ENCODE peak calls at places on chromosomes 13 and 19, in ten cellular contexts. K, B, M, Y, T, W, J, H, D and V are unnamed samples. For H3K36me3 and H3K4me1, the result is how much of the 10 kb centered on the place peaks cover.

GRCh38 chr19:45098521-45099464 is 5.8 kb downstream of the PPP1R37 start:
- DNase-seq in Y (no peak), D (no peak), H (peak), K (no peak), T (no peak), M (no peak), J (no peak), W (no peak), B (no peak), V (peak)

GRCh38 chr13:21100211-21100610 is 38.8 kb upstream of the LATS2 start:
- DNase-seq in W (peak), K (no peak), M (no peak), Y (no peak), J (no peak), D (no peak), B (no peak), H (no peak), T (no peak), V (no peak)

GRCh38 chr19:39555883-39556282 is 15.9 kb upstream of the EID2 start:
- DNase-seq in K (no peak), D (no peak), H (no peak), J (no peak), M (no peak), T (no peak), Y (no peak), B (no peak), W (no peak), V (no peak)

GRCh38 chr13:59326717-59327116 is 837.0 kb downstream of the DIAPH3 start:
- DNase-seq in Y (no peak), K (no peak), W (no peak), T (no peak), J (no peak), M (no peak), D (no peak), H (no peak), B (no peak), V (no peak)

GRCh38 chr19:16581971-16582343 is 9.7 kb upstream of the SLC35E1 start:
- DNase-seq in J (no peak), B (no peak), Y (no peak), W (no peak), D (no peak), K (no peak), H (peak), M (no peak), T (no peak), V (no peak)

GRCh38 chr13:104099750-104100149 is 1033.5 kb upstream of the SLC10A2 start:
- DNase-seq in H (no peak), K (no peak), B (no peak), W (no peak), M (no peak), J (no peak), D (no peak), Y (no peak), T (no peak), V (no peak)

GRCh38 chr13:66794340-66795031 is 435.6 kb downstream of the PCDH9 start:
- DNase-seq in H (no peak), Y (no peak), J (no peak), B (no peak), D (no peak), T (no peak), M (no peak), W (no peak), K (no peak), V (no peak)

GRCh38 chr13:27211771-27212364 is 39.5 kb upstream of the RPL21 start:
- DNase-seq in D (no peak), H (peak), M (no peak), K (no peak), B (no peak), T (no peak), J (peak), Y (peak), W (no peak), V (no peak)

GRCh38 chr19:17641181-17641580 is 47.0 kb downstream of the UNC13A start:
- DNase-seq in M (peak), H (no peak), W (no peak), T (no peak), D (no peak), B (no peak), J (no peak), K (no peak), Y (no peak), V (no peak)

GRCh38 chr13:76882431-76882830 is 3.8 kb downstream of the KCTD12 start:
- DNase-seq in J (no peak), W (no peak), K (no peak), T (no peak), B (no peak), Y (no peak), H (no peak), M (no peak), D (no peak), V (no peak)

GRCh38 chr19:17779281-17779930 is 15.5 kb upstream of the B3GNT3 start:
- DNase-seq in J (peak), T (peak), Y (peak), D (peak), K (peak), W (no peak), M (peak), H (peak), B (peak), V (peak)

GRCh38 chr19:54851353-54851752 is 1.1 kb downstream of the KIR3DL2 start:
- DNase-seq in D (no peak), J (no peak), Y (no peak), M (no peak), T (no peak), K (no peak), H (no peak), B (no peak), W (no peak), V (no peak)

GRCh38 chr19:55678121-55678671 is 3.2 kb downstream of the EPN1 start:
- DNase-seq in K (peak), M (peak), T (peak), D (peak), B (peak), H (no peak), J (no peak), W (peak), Y (no peak), V (no peak)

GRCh38 chr19:46985532-46986415 is 33.9 kb upstream of the NPAS1 start:
- DNase-seq in W (no peak), M (no peak), D (peak), J (no peak), T (no peak), H (no peak), K (no peak), B (no peak), Y (no peak), V (no peak)

GRCh38 chr19:2084993-2085720 is 11.0 kb downstream of the MOB3A start:
- DNase-seq in J (no peak), B (peak), H (no peak), W (peak), D (peak), M (peak), Y (no peak), T (peak), K (peak), V (peak)

GRCh38 chr19:13172335-13173128 is 22.3 kb downstream of the IER2 start:
- DNase-seq in Y (no peak), J (peak), M (peak), W (peak), H (peak), D (peak), B (peak), T (peak), K (peak), V (peak)

GRCh38 chr19:54207908-54208783 is 7.5 kb downstream of the RPS9 start:
- DNase-seq in T (peak), K (peak), D (peak), M (peak), J (peak), B (peak), H (peak), W (peak), Y (no peak), V (peak)

GRCh38 chr19:7748756-7749155 is 1.4 kb upstream of the CD209 start:
- DNase-seq in T (no peak), M (no peak), B (no peak), Y (peak), K (no peak), J (peak), W (no peak), D (no peak), H (peak), V (no peak)

GRCh38 chr13:33348366-33348765 is 62.8 kb upstream of the STARD13 start:
- DNase-seq in D (no peak), H (peak), W (no peak), J (no peak), B (no peak), M (no peak), Y (no peak), T (no peak), K (no peak), V (no peak)

GRCh38 chr13:81487151-81487550 is 1146.2 kb upstream of the SPRY2 start:
- DNase-seq in B (no peak), H (no peak), J (no peak), W (no peak), Y (peak), D (no peak), K (no peak), T (no peak), M (no peak), V (no peak)

GRCh38 chr19:53195265-53195879 is 2.2 kb upstream of the ZNF665 start:
- DNase-seq in D (no peak), W (peak), M (no peak), Y (peak), K (peak), H (peak), B (peak), J (peak), T (peak), V (peak)

GRCh38 chr13:24264976-24265375 is 44.4 kb upstream of the C1QTNF9 start:
- DNase-seq in K (no peak), D (no peak), T (no peak), B (no peak), M (peak), Y (no peak), W (no peak), J (no peak), H (no peak), V (no peak)

GRCh38 chr13:104962411-104962810 is 1573.1 kb downstream of the EFNB2 start:
- DNase-seq in W (no peak), K (no peak), D (no peak), M (no peak), B (no peak), H (no peak), T (no peak), J (no peak), Y (no peak), V (no peak)

GRCh38 chr13:25085125-25085742 is 10.7 kb upstream of the PABPC3 start:
- DNase-seq in B (no peak), W (no peak), D (no peak), J (no peak), T (peak), H (peak), K (no peak), M (no peak), Y (peak), V (no peak)

GRCh38 chr13:80086304-80086721 is 254.6 kb downstream of the SPRY2 start:
- DNase-seq in Y (no peak), B (no peak), W (no peak), D (no peak), T (no peak), M (no peak), H (peak), J (peak), K (no peak), V (no peak)

GRCh38 chr13:46278474-46278873 is 66.7 kb downstream of the LRRC63 start:
- DNase-seq in J (no peak), T (no peak), D (no peak), W (no peak), K (no peak), B (no peak), Y (no peak), H (no peak), M (no peak), V (no peak)

GRCh38 chr13:19179916-19180315 is 1.7 kb downstream of the TUBA3C start:
- DNase-seq in J (no peak), T (no peak), H (no peak), K (no peak), W (no peak), M (no peak), B (no peak), D (no peak), Y (no peak), V (no peak)

GRCh38 chr19:55477905-55478304 is 1.5 kb downstream of the ZNF628 start:
- DNase-seq in D (no peak), B (no peak), T (no peak), W (no peak), K (no peak), M (peak), J (no peak), Y (no peak), H (no peak), V (no peak)

GRCh38 chr13:90640976-90641375 is 706.5 kb upstream of the MIR17HG start:
- DNase-seq in T (no peak), Y (no peak), H (no peak), W (no peak), M (no peak), J (no peak), D (no peak), K (no peak), B (no peak), V (no peak)

DNA sequence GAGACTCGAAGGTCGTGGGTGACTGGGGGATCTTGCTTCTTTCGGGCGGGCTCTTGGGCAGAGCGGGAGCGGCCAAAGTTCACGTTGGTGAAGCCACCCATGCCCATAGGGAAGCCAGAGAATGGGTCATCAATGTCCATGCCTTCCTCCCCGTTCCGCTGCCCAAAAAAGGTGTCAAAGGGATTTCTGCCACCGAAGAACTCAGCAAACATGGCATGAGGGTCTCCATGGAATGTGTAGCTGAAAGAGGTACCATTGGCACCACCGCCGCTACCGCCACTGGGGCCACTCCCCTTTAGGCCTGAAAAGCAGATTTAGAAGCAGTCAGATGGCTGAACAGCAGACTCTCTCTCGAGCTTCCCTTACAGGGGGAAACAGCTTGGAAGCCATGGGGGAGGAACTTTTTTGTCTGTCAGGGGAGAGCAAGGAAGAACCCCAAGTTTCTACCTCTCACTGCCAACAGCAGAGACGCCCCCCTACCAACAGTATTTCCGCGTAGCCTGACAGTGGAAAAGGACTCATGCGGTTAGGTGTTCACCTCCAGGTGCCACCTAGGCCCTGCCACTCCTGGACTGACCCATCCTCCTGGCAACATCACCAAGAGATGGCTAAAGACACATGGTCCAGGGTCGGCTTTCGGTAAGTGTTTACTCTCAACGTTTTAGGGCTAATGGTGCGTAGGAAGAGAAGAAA is 1.3 kb downstream of the DNAJB1 start:
- DNase-seq in M (no peak), Y (no peak), D (peak), T (no peak), J (no peak), W (no peak), K (no peak), B (no peak), H (no peak), V (no peak)
- H3K36me3 ChIP-seq in M (under half), Y (under half), D (under half), T (under half), J (under half), W (under half), K (under half), B (under half), H (under half), V (under half)

GRCh38 chr19:48879025-48879572 is 6.9 kb downstream of the PPP1R15A start:
- DNase-seq in H (no peak), K (no peak), B (no peak), M (no peak), W (no peak), T (no peak), D (no peak), J (no peak), Y (no peak), V (no peak)

GRCh38 chr19:48881741-48882657 is 9.8 kb downstream of the PPP1R15A start:
- DNase-seq in J (no peak), Y (no peak), H (no peak), K (no peak), B (no peak), T (no peak), D (no peak), W (no peak), M (no peak), V (no peak)

GRCh38 chr19:48874309-48875135 is 2.3 kb downstream of the PPP1R15A start:
- DNase-seq in J (peak), B (no peak), K (no peak), W (no peak), T (peak), H (peak), Y (no peak), M (peak), D (no peak), V (peak)

GRCh38 chr19:48877900-48878218 is 5.6 kb downstream of the PPP1R15A start:
- DNase-seq in W (no peak), J (no peak), Y (no peak), M (no peak), B (no peak), K (no peak), D (no peak), H (no peak), T (no peak), V (no peak)

GRCh38 chr19:48878219-48879024 is 6.2 kb downstream of the PPP1R15A start:
- DNase-seq in M (no peak), B (no peak), K (peak), Y (no peak), W (peak), T (no peak), H (peak), J (peak), D (no peak), V (peak)
- TF ChIP-seq CTCF in M (no peak), B (no peak), K (no peak), Y (no peak), W (no peak), T (no peak), H (no peak), J (no peak), D (no peak), V (no peak)

GRCh38 chr13:48892311-48892710 is 83.4 kb upstream of the FNDC3A start:
- DNase-seq in Y (peak), H (peak), B (no peak), W (no peak), M (no peak), K (no peak), T (no peak), D (no peak), J (peak), V (no peak)

GRCh38 chr13:48888613-48889012 is 87.1 kb upstream of the FNDC3A start:
- DNase-seq in K (no peak), T (no peak), H (no peak), D (no peak), W (no peak), M (no peak), Y (no peak), J (no peak), B (no peak), V (no peak)

GRCh38 chr13:48890386-48890785 is 85.3 kb upstream of the FNDC3A start:
- DNase-seq in B (no peak), M (no peak), W (no peak), T (no peak), D (no peak), J (no peak), H (no peak), K (no peak), Y (no peak), V (no peak)

GRCh38 chr13:48896312-48896711 is 79.4 kb upstream of the FNDC3A start:
- DNase-seq in D (no peak), T (no peak), Y (no peak), J (no peak), W (no peak), B (no peak), H (peak), M (no peak), K (no peak), V (no peak)

DNA sequence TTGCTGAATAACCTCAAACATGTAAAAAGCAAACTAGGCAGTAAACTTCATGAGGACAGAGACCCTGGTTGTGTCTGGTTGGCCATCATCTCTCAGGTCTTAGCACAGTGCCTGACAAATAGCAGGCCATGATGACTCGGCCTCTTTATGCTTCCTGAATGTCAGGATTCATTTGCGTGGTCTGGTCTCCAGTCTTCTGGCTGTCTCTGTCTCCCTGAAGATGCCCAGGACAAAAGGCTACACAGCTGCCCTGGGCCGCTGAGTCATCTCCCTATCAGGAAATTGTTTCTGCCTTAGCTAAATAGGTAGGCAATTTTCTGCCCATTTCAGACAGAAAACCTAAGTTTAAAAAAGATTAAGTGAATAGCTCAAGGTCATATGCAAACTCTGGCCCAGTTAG is 84.1 kb upstream of the FNDC3A start:
- DNase-seq in W (no peak), H (peak), J (no peak), Y (peak), B (no peak), D (no peak), T (no peak), M (no peak), K (no peak), V (no peak)
- H3K4me1 ChIP-seq in W (under half), H (under half), J (under half), Y (under half), B (under half), D (under half), T (under half), M (under half), K (under half), V (under half)

DNA sequence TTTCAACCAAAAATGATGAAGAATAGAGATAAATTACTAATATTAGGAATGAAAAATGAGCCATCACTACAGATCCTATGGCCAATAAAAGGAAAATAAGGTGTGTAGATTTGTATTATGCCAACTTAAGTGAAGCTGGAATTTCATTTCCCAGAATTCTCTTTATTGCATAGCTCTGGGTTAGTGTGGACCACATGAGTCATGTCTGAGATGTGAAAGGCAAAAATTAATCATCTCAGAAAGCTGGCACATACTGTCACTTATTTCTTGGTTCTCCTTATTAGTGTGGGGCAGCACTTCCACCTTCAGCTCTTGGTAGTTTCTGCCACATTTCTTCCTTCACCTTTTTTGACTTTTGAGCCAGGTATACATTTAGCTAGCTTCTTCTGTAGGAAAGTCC is 82.6 kb downstream of the KATNAL1 start:
- DNase-seq in B (no peak), H (peak), J (no peak), K (no peak), T (no peak), D (no peak), Y (peak), W (no peak), M (no peak), V (no peak)
- H3K36me3 ChIP-seq in B (under half), H (under half), J (under half), K (half or more), T (half or more), D (under half), Y (under half), W (half or more), M (under half), V (half or more)

GRCh38 chr13:110323172-110323851 is 16.2 kb downstream of the COL4A2 start:
- DNase-seq in J (no peak), D (no peak), K (no peak), H (peak), T (no peak), M (no peak), Y (no peak), W (peak), B (no peak), V (no peak)
- TF ChIP-seq CTCF in J (peak), D (no peak), K (peak), H (peak), T (no peak), M (no peak), Y (peak), W (no peak), B (no peak), V (no peak)

DNA sequence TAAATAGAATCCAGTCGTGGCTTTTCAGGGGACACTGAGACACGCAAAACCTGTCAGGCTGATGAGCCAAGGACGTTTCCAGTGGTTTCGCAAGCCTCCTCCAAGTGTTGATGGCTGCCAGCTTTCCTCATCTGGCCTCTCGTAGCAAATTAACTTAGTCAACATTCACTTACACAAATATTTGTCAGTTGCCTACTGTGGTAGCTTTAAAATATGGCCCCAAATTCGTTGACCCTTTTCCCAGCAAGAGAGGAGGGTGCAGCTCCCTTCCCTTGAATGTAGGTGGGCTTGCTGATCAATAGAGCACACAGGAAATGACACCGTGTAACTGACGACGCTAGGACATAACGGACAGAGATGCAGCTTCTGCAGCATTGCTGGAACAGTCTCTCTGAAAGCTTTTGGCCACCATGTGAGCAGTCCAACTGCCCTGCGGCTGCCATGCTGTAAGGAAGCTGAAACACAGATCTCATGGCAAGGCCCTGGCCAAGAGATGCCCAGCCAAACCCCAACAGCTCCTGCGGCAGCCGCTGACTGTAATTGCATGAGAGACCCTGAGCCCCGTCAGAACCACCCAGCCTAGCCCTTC is 5.5 kb upstream of the RANBP3 start:
- DNase-seq in T (no peak), K (no peak), D (no peak), B (no peak), Y (no peak), W (no peak), H (no peak), M (no peak), J (no peak), V (no peak)
- H3K4me1 ChIP-seq in T (under half), K (under half), D (under half), B (under half), Y (under half), W (under half), H (under half), M (under half), J (under half), V (under half)